ENCODE peak calls at places on chromosomes 1 and 21, in six cellular contexts. C, A, L, E, V and K are unnamed samples.

GRCh38 chr1:33336580-33336979 is 15.7 kb upstream of the A3GALT2 start:
- DNase-seq in V (no peak), C (no peak), A (no peak), L (no peak), E (no peak), K (no peak)

GRCh38 chr1:231274119-231274825 is 33.3 kb downstream of the GNPAT start:
- DNase-seq in L (no peak), V (no peak), C (no peak), E (peak; percentile 45), A (no peak), K (no peak)

GRCh38 chr1:244834596-244835275 is 722 bp upstream of the COX20 start:
- DNase-seq in V (peak; percentile 89), A (peak; percentile 93), L (peak; percentile 90), E (peak; percentile 86), C (peak; percentile 59), K (peak; percentile 65)

GRCh38 chr1:9655127-9655723 is 3.7 kb downstream of the PIK3CD start:
- DNase-seq in C (no peak), V (no peak), E (no peak), A (no peak), L (no peak), K (no peak)

GRCh38 chr1:17561561-17561985 is 22.1 kb downstream of the ARHGEF10L start:
- DNase-seq in A (peak; percentile 66), V (no peak), C (no peak), E (no peak), L (peak; percentile 73), K (no peak)

GRCh38 chr1:69913967-69914366 is 291.4 kb downstream of the LRRC40 start:
- DNase-seq in E (no peak), A (peak; percentile 94), C (peak; percentile 95), V (no peak), L (no peak), K (peak; percentile 65)

GRCh38 chr1:169528214-169529067 is 42.7 kb upstream of the SLC19A2 start:
- DNase-seq in C (no peak), A (no peak), V (no peak), E (peak; percentile 18), L (no peak), K (no peak)

GRCh38 chr1:178093958-178094751 is at the start of gene RASAL2:
- DNase-seq in L (peak; percentile 80), C (peak; percentile 29), A (peak; percentile 75), V (peak; percentile 78), E (peak; percentile 64), K (no peak)

GRCh38 chr1:24929091-24929875 is 793 bp downstream of the RUNX3 start:
- DNase-seq in C (no peak), E (peak; percentile 29), A (no peak), L (no peak), V (no peak), K (no peak)

GRCh38 chr1:3454811-3455618 is 550 bp downstream of the ARHGEF16 start:
- DNase-seq in C (no peak), E (no peak), L (peak; percentile 47), V (no peak), A (no peak), K (no peak)

GRCh38 chr1:153490272-153491051 is 30.0 kb upstream of the S100A7 start:
- DNase-seq in A (peak; percentile 91), V (no peak), L (peak; percentile 85), E (peak; percentile 98), C (peak; percentile 83), K (no peak)

GRCh38 chr1:204065174-204065985 is 7.5 kb upstream of the SOX13 start:
- DNase-seq in C (no peak), L (peak; percentile 71), E (no peak), A (peak; percentile 63), V (peak; percentile 69), K (no peak)

GRCh38 chr1:186102559-186103148 is 272.4 kb downstream of the TPR start:
- DNase-seq in E (peak; percentile 49), A (peak; percentile 90), V (no peak), L (peak; percentile 30), C (peak; percentile 89), K (peak; percentile 64)

GRCh38 chr1:17553970-17554369 is 14.5 kb downstream of the ARHGEF10L start:
- DNase-seq in A (peak; percentile 62), E (peak; percentile 97), C (no peak), V (no peak), L (no peak), K (no peak)

GRCh38 chr1:91557039-91557690 is 56.5 kb downstream of the CDC7 start:
- DNase-seq in C (no peak), A (peak; percentile 67), V (no peak), E (no peak), L (no peak), K (no peak)

GRCh38 chr1:31934706-31935629 is 3.2 kb downstream of the PTP4A2 start:
- DNase-seq in V (no peak), L (no peak), E (peak; percentile 68), A (peak; percentile 58), C (peak; percentile 24), K (no peak)

GRCh38 chr1:160850541-160850940 is 12.1 kb downstream of the CD244 start:
- DNase-seq in E (no peak), L (no peak), C (no peak), A (no peak), V (no peak), K (no peak)

GRCh38 chr1:116724765-116725375 is 29.4 kb upstream of the CD2 start:
- DNase-seq in L (peak; percentile 44), E (peak; percentile 80), C (peak; percentile 50), V (no peak), A (peak; percentile 72), K (no peak)

GRCh38 chr1:94255476-94255875 is 18.1 kb upstream of the ARHGAP29 start:
- DNase-seq in C (no peak), L (no peak), A (peak; percentile 39), E (peak; percentile 76), V (no peak), K (no peak)

GRCh38 chr21:17479606-17480005 is 33.2 kb upstream of the CXADR start:
- DNase-seq in C (no peak), V (no peak), A (no peak), E (no peak), L (no peak), K (no peak)

GRCh38 chr21:41957991-41958766 is 4.4 kb upstream of the C2CD2 start:
- DNase-seq in V (peak; percentile 49), L (peak; percentile 88), E (peak; percentile 74), A (peak; percentile 93), C (peak; percentile 93), K (peak; percentile 55)

GRCh38 chr1:61149010-61149860 is 66.9 kb downstream of the NFIA start:
- DNase-seq in V (no peak), L (no peak), A (no peak), E (peak; percentile 96), C (no peak), K (no peak)

GRCh38 chr1:236608930-236609726 is 4.8 kb upstream of the HEATR1 start:
- DNase-seq in L (peak; percentile 58), C (peak; percentile 22), A (peak; percentile 84), V (peak; percentile 66), E (peak; percentile 72), K (no peak)

GRCh38 chr1:111755321-111756123 is at the start of gene DDX20:
- DNase-seq in A (peak; percentile 99), V (peak; percentile 94), E (peak; percentile 97), L (peak; percentile 95), C (peak; percentile 95), K (peak; percentile 95)

GRCh38 chr1:111754964-111755320 is 759 bp upstream of the DDX20 start:
- DNase-seq in A (peak; percentile 82), V (no peak), E (peak; percentile 43), C (no peak), L (peak; percentile 61), K (no peak)

GRCh38 chr1:111756124-111756513 is 418 bp downstream of the DDX20 start:
- DNase-seq in C (no peak), A (no peak), L (no peak), V (no peak), E (no peak), K (no peak)

GRCh38 chr1:111761717-111762116 is 6.0 kb downstream of the DDX20 start:
- DNase-seq in E (no peak), C (no peak), V (no peak), L (no peak), A (no peak), K (no peak)

GRCh38 chr1:111758373-111758772 is 2.7 kb downstream of the DDX20 start:
- DNase-seq in A (no peak), E (no peak), V (no peak), L (no peak), C (no peak), K (no peak)
- TF ChIP-seq CTCF in A (peak; percentile 23), E (peak; percentile 17), V (no peak), L (no peak), C (peak; percentile 13), K (no peak)

GRCh38 chr1:234976880-234977680 is 151.6 kb downstream of the TOMM20 start:
- DNase-seq in L (no peak), E (no peak), C (no peak), A (no peak), V (no peak), K (no peak)

GRCh38 chr1:234975941-234976871 is 152.4 kb downstream of the TOMM20 start:
- DNase-seq in V (no peak), A (no peak), E (no peak), L (no peak), C (no peak), K (no peak)

GRCh38 chr1:234977891-234978396 is 150.7 kb downstream of the TOMM20 start:
- DNase-seq in A (no peak), E (no peak), C (no peak), V (no peak), L (no peak), K (no peak)

GRCh38 chr1:234973426-234974250 is 155.0 kb downstream of the TOMM20 start:
- DNase-seq in E (no peak), A (no peak), L (no peak), C (no peak), V (no peak), K (no peak)

GRCh38 chr1:234975122-234975940 is 153.3 kb downstream of the TOMM20 start:
- DNase-seq in L (no peak), V (no peak), A (peak; percentile 96), C (peak; percentile 88), E (peak; percentile 66), K (peak; percentile 70)
- H3K4me3 ChIP-seq in L (no peak overlapping the region), V (no peak overlapping the region), A (no peak overlapping the region), C (no peak overlapping the region), E (no peak overlapping the region), K (no peak overlapping the region)

DNA sequence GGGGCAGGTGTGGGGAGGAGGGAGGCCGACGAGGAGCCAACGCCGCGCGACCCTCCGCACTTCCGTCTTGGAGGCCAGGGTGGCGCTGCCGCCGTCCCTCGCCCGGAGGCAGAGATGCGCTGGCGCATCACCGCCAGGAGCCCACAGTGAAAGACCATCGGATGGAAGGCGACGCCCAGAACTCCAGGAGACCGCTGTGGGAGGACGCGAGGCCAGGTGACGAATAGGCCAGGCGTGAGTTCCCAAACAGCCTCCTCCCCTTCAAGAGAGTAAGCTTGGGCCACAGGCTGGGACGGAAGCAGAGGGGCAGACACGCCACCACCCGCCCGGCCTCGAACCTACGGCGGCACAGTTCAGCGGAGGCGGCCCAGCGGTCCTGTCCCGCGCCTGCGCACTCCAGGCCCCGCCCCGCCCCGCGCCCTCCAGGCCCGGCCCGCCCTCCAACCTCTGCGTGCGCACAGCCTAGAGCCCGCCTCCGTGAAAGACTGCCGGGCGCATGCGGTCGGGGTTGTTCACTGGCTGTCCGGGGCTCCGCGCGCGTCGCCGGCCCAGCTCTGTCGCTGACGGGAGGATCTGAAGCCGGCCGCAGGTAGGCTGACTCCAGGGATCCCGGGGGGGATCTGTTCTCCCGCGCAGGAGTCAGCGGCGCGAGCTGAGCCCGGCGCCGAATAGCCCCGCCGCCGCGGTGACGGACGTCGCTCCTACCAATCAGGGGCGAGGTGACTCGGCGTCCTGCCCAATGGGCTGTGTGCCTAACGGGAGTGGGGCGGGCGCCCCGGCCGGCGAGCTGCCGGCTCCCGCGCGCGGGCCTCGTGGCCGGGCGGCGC is at the start of gene CTPS1:
- DNase-seq in E (peak; percentile 93), L (peak; percentile 96), A (peak; percentile 95), C (peak; percentile 83), V (peak; percentile 98), K (peak; percentile 54)
- TF ChIP-seq CTCF in E (peak; percentile 2), L (no peak), A (peak; percentile 9), C (peak; percentile 17), V (no peak), K (peak; percentile 37)

GRCh38 chr1:210250665-210250997 is 18.0 kb downstream of the SERTAD4 start:
- DNase-seq in L (peak; percentile 49), C (no peak), A (peak; percentile 15), V (peak; percentile 74), E (no peak), K (no peak)
- H3K4me3 ChIP-seq in L (peak overlapping the region; percentile 58), C (no peak overlapping the region), A (no peak overlapping the region), V (peak overlapping the region; percentile 67), E (no peak overlapping the region), K (no peak overlapping the region)